ENCODE peak calls at places on chromosomes 1 and 21, in seven cellular contexts. N, O, Y, F, L, B and A are unnamed samples.

GRCh38 chr1:18041107-18041506 is 66.5 kb upstream of the IGSF21 start:
- DNase-seq in F (peak; percentile 20), Y (no peak), N (no peak), O (no peak), L (no peak), B (no peak), A (no peak)

GRCh38 chr1:33560680-33561079 is 88.2 kb downstream of the ZSCAN20 start:
- DNase-seq in O (no peak), L (no peak), N (peak; percentile 15), Y (no peak), B (peak; percentile 28), F (no peak), A (no peak)

GRCh38 chr21:33168886-33169285 is 60.9 kb upstream of the IFNAR2 start:
- DNase-seq in B (peak; percentile 68), F (peak; percentile 25), L (no peak), N (no peak), Y (no peak), O (no peak), A (no peak)

GRCh38 chr1:219185486-219186117 is 11.9 kb downstream of the LYPLAL1 start:
- DNase-seq in O (no peak), N (no peak), B (peak; percentile 23), L (no peak), F (no peak), Y (no peak), A (no peak)

GRCh38 chr1:119554188-119554587 is 47.2 kb downstream of the HSD3B1 start:
- DNase-seq in Y (no peak), F (no peak), N (peak; percentile 66), B (no peak), L (no peak), O (no peak), A (no peak)

GRCh38 chr1:172381981-172382380 is 38.5 kb upstream of the C1orf105 start:
- DNase-seq in Y (no peak), O (no peak), L (no peak), B (no peak), N (no peak), F (no peak), A (no peak)

GRCh38 chr1:94463765-94464330 is 45.7 kb downstream of the ABCD3 start:
- DNase-seq in B (peak; percentile 56), Y (no peak), N (peak; percentile 51), F (peak; percentile 27), L (no peak), O (no peak), A (peak; percentile 25)

GRCh38 chr1:203051841-203052324 is 25.6 kb downstream of the PPFIA4 start:
- DNase-seq in N (no peak), Y (no peak), O (no peak), L (no peak), B (no peak), F (no peak), A (no peak)

GRCh38 chr1:59732219-59732955 is 82.4 kb upstream of the HOOK1 start:
- DNase-seq in N (no peak), Y (no peak), L (no peak), B (no peak), F (no peak), O (no peak), A (no peak)

GRCh38 chr1:74629283-74629682 is 44.3 kb downstream of the ERICH3 start:
- DNase-seq in Y (no peak), O (no peak), N (no peak), F (no peak), B (no peak), L (no peak), A (no peak)

GRCh38 chr1:156889802-156890585 is 3.5 kb upstream of the PEAR1 start:
- DNase-seq in L (peak; percentile 53), B (peak; percentile 61), O (peak; percentile 69), F (peak; percentile 62), N (peak; percentile 71), Y (peak; percentile 87), A (peak; percentile 85)

GRCh38 chr1:52920791-52921291 is 699 bp downstream of the ECHDC2 start:
- DNase-seq in B (no peak), F (peak; percentile 42), O (no peak), N (peak; percentile 22), Y (no peak), L (no peak), A (no peak)

GRCh38 chr1:211830330-211831142 is at the start of gene LPGAT1:
- DNase-seq in B (peak; percentile 30), F (peak; percentile 74), Y (peak; percentile 55), O (peak; percentile 74), L (peak; percentile 5), N (peak; percentile 66), A (peak; percentile 87)

GRCh38 chr1:206933333-206933945 is 11.7 kb upstream of the FCMR start:
- DNase-seq in F (no peak), O (no peak), B (no peak), N (no peak), Y (no peak), L (no peak), A (peak; percentile 70)

GRCh38 chr1:30262158-30262557 is 461.2 kb downstream of the MATN1 start:
- DNase-seq in Y (no peak), F (no peak), N (no peak), O (no peak), L (no peak), B (no peak), A (no peak)

GRCh38 chr1:45583666-45584350 is at the start of gene NASP:
- DNase-seq in Y (peak; percentile 92), F (peak; percentile 88), L (peak; percentile 75), O (peak; percentile 88), B (no peak), N (peak; percentile 73), A (peak; percentile 88)

GRCh38 chr1:164576311-164577271 is 17.6 kb downstream of the PBX1 start:
- DNase-seq in F (no peak), O (no peak), N (peak; percentile 49), Y (peak; percentile 50), L (no peak), B (no peak), A (no peak)

GRCh38 chr1:41819069-41819468 is 99.7 kb downstream of the HIVEP3 start:
- DNase-seq in N (no peak), Y (no peak), O (no peak), L (no peak), F (no peak), B (no peak), A (no peak)

GRCh38 chr1:101148987-101149386 is 87.8 kb upstream of the S1PR1 start:
- DNase-seq in Y (no peak), B (peak; percentile 42), N (peak; percentile 53), L (no peak), O (no peak), F (peak; percentile 28), A (no peak)

DNA sequence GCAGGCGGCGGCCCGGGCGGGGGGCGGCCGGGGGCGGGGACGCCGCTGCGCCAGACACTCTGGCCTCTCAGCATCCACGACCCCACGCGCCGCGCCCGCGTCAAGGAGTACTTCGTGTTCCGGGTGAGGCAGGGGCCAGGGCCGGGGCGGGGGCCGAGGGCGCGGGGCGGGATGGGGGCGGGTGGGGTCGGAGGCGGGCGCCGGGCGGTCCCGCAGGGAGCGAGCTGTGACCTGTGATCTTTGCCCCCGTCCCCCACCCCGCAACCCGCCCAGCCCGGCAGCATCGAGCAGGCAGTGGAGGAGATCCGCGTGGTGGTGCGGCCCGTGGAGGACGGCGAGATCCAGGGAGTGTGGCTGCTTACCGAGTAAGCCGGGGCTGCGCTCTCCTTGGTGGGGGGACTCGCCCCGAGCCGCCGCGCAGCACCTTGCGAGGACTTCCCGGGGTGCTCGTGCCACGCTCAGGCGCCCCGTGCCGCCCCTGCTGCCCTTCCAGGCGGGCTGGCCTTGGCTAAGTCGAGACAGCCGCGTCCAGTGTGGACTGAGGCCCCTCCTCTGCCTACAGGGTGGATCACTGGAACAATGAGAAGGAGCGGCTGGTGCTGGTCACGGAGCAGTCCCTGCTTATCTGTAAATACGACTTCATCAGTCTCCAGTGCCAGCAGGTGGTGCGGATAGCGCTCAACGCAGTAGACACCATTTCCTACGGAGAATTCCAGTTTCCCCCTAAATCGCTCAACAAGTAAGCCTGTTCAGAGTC is 514 bp downstream of the TPRG1L start:
- DNase-seq in Y (no peak), F (peak; percentile 39), B (peak; percentile 30), N (peak; percentile 27), L (no peak), O (no peak), A (no peak)
- TF ChIP-seq CTCF in Y (no peak), F (no peak), B (peak; percentile 9), N (no peak), L (no peak), O (no peak), A (no peak)

DNA sequence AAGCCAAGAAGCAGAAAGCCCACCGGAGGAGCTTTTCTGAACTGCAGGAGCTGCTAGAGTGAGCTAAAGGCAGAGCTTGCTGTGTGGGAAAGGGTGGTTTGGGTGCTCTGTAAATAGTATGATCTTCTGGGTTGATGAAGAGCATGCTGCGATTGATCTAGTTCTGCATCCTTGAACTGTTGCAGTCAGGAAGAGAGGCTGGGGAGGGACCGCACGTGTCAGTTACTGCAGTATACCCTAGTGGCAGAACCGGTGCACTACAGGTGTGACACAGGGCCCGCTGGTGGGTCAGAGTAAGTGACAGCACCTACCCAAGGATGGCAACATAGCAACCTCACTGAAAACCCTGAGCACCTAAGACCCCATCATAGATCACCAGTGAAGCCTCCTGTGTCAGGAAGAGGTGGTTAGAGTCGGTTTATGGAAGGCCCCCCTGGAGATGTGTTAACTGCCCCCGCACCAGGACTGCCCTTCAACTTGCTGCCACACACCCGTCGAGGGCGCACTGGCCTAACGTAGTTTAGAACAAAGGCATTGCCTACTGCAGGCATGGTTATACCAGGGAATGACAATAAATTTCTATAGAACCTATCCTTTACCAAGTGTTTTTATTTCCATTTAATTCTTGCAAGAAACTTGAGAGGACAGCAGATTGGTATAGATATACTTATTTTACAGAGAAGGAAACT is 146.0 kb upstream of the KIAA0040 start:
- DNase-seq in N (no peak), Y (no peak), F (no peak), B (peak; percentile 12), L (no peak), O (peak; percentile 18), A (peak; percentile 33)
- TF ChIP-seq CTCF in N (peak; percentile 17), Y (peak; percentile 34), F (no peak), B (peak; percentile 46), L (peak; percentile 34), O (peak; percentile 61), A (peak; percentile 65)

DNA sequence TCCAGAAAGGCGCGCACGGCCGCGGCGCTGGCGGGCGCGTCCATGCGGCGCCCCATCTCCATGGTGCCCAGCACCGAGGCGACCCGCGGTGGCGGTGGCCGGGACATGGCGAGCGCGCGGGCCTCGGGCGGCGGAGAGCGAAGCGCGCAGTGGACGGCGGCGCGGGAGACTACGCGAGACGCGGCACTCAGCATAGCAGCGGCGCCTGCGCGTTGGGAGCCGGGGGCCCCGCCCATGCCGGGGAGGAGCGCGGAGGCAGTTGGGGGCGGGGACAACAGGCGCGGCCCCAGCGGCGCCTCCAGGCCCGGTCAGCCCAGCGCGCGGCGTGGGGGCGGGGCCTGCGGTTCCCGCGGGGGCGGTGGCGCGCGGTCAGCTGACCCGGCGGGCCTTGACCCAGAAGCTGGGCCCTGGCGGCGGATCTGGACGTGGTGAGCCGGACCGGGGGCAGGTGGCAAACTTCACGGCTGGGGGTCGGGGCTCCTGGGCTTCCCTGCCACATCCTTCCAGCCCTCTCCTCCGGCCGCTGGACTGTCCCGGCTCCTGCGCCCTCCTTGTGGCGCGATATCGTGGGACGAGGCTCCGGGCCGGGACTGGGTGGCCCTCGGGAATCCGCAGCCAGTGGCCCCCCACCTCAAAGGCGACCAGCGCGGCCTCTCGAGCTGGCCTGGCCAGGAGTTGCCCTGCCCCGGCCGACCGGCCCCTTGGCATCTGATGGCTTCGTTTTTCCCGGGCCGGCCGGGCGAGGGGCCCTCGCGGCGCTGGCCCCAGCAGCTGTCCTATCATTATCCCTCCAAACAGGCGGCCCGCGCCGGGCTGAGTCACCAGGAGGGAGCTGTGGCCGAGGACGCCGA is at the start of the genes AKR7A2 and SLC66A1:
- DNase-seq in Y (peak; percentile 78), F (peak; percentile 90), N (peak; percentile 89), O (peak; percentile 84), L (peak; percentile 63), B (peak; percentile 72), A (peak; percentile 100)
- TF ChIP-seq CTCF in Y (peak; percentile 39), F (peak; percentile 56), N (peak; percentile 2), O (no peak), L (no peak), B (peak; percentile 1), A (no peak)

GRCh38 chr1:233376711-233377110 is 49.2 kb downstream of the MAP3K21 start:
- DNase-seq in Y (no peak), O (no peak), B (no peak), F (no peak), N (no peak), L (no peak), A (no peak)
- TF ChIP-seq CTCF in Y (no peak), O (no peak), B (no peak), F (no peak), N (no peak), L (no peak), A (no peak)